ENCODE peak calls at places on chromosome 9, in nine cellular contexts. U is CD14-positive monocyte; X is central memory CD4-positive, alpha-beta T cell; P is hypothalamus; R is germinal center; I is prostate gland; C is NAMALWA; L is BE2C; N is T-helper 9 cell. D is an unnamed sample.

GRCh38 chr9:114392749-114393112 is 4.9 kb upstream of the AKNA start:
- DNase-seq in U (no peak), X (no peak), P (no peak), R (no peak), I (peak), C (peak), L (no peak), N (no peak), D (no peak)

GRCh38 chr9:29213374-29214161 is 1640.3 kb upstream of the C9orf72 start:
- DNase-seq in U (no peak), X (no peak), P (no peak), R (peak), I (no peak), C (no peak), L (peak), N (no peak), D (no peak)

GRCh38 chr9:137384116-137384756 is 38.7 kb downstream of the EXD3 start:
- DNase-seq in U (no peak), X (no peak), P (no peak), R (no peak), I (no peak), C (no peak), L (no peak), N (no peak), D (no peak)

GRCh38 chr9:95459218-95459617 is 57.6 kb downstream of the PTCH1 start:
- DNase-seq in U (no peak), X (no peak), P (no peak), R (no peak), I (no peak), C (no peak), L (no peak), N (no peak), D (no peak)

GRCh38 chr9:122814545-122814944 is 13.8 kb downstream of the PDCL start:
- DNase-seq in U (no peak), X (no peak), P (no peak), R (no peak), I (no peak), C (no peak), L (no peak), N (no peak), D (no peak)

GRCh38 chr9:19409406-19410194 is 791 bp downstream of the ACER2 start:
- DNase-seq in U (no peak), X (no peak), P (no peak), R (peak), I (peak), C (peak), L (no peak), N (no peak), D (no peak)

GRCh38 chr9:37972346-37972745 is 68.4 kb upstream of the SLC25A51 start:
- DNase-seq in U (no peak), X (no peak), P (no peak), R (no peak), I (no peak), C (peak), L (no peak), N (no peak), D (no peak)

GRCh38 chr9:121286973-121287721 is 19.2 kb downstream of the GSN start:
- DNase-seq in U (peak), X (no peak), P (peak), R (no peak), I (peak), C (no peak), L (peak), N (no peak), D (no peak)

D was measured in activated T-helper 2 cell treated with anti-CD3 and anti-CD28 coated beads, Interferon-gamma antibody, Interleukin-2, Interleukin-4, amounts not matched to agents 10 μg/mL and 5 μg/mL and 100 μg/mL, durations not matched to agents 14 hours and 24 hours and 36 hours.